ENCODE peak calls at places on chromosomes 16 and 17, in eight cellular contexts. One of them, this sample, is unnamed.

GRCh38 chr16:4937782-4938682 is 1.1 kb upstream of the PPL start:
- DNase-seq in GM13976: no peak
- DNase-seq in breast epithelium: peak
- DNase-seq in WERI-Rb-1: no peak
- DNase-seq in Calu3: no peak
- DNase-seq in sigmoid colon: no peak
- DNase-seq in colonic mucosa: peak
- DNase-seq in activated CD8-positive, alpha-beta T cell treated with anti-CD3 and anti-CD28 coated beads for 36 hours: no peak
- DNase-seq in this sample: no peak

GRCh38 chr17:15914400-15915165 is 30.3 kb upstream of the ADORA2B start:
- DNase-seq in GM13976: no peak
- DNase-seq in breast epithelium: no peak
- DNase-seq in WERI-Rb-1: no peak
- DNase-seq in Calu3: no peak
- DNase-seq in sigmoid colon: no peak
- DNase-seq in colonic mucosa: no peak
- DNase-seq in activated CD8-positive, alpha-beta T cell treated with anti-CD3 and anti-CD28 coated beads for 36 hours: no peak
- DNase-seq in this sample: no peak

GRCh38 chr17:978110-979093 is 1.2 kb downstream of the NXN start:
- DNase-seq in GM13976: no peak
- DNase-seq in breast epithelium: no peak
- DNase-seq in WERI-Rb-1: peak
- DNase-seq in Calu3: no peak
- DNase-seq in sigmoid colon: peak
- DNase-seq in colonic mucosa: no peak
- DNase-seq in activated CD8-positive, alpha-beta T cell treated with anti-CD3 and anti-CD28 coated beads for 36 hours: no peak
- DNase-seq in this sample: no peak

GRCh38 chr16:78720416-78720815 is 621.0 kb downstream of the WWOX start:
- DNase-seq in GM13976: no peak
- DNase-seq in breast epithelium: no peak
- DNase-seq in WERI-Rb-1: no peak
- DNase-seq in Calu3: no peak
- DNase-seq in sigmoid colon: no peak
- DNase-seq in colonic mucosa: no peak
- DNase-seq in activated CD8-positive, alpha-beta T cell treated with anti-CD3 and anti-CD28 coated beads for 36 hours: no peak
- DNase-seq in this sample: no peak

GRCh38 chr17:81923302-81924260 is 4.0 kb downstream of the MAFG start:
- DNase-seq in GM13976: no peak
- DNase-seq in breast epithelium: no peak
- DNase-seq in WERI-Rb-1: peak
- DNase-seq in Calu3: peak
- DNase-seq in sigmoid colon: peak
- DNase-seq in colonic mucosa: peak
- DNase-seq in activated CD8-positive, alpha-beta T cell treated with anti-CD3 and anti-CD28 coated beads for 36 hours: no peak
- DNase-seq in this sample: no peak

GRCh38 chr16:86994215-86994614 is 323.0 kb downstream of the C16orf95 start:
- DNase-seq in GM13976: no peak
- DNase-seq in breast epithelium: no peak
- DNase-seq in WERI-Rb-1: no peak
- DNase-seq in Calu3: no peak
- DNase-seq in sigmoid colon: no peak
- DNase-seq in colonic mucosa: no peak
- DNase-seq in activated CD8-positive, alpha-beta T cell treated with anti-CD3 and anti-CD28 coated beads for 36 hours: no peak
- DNase-seq in this sample: no peak

GRCh38 chr17:65020284-65020683 is 36.3 kb downstream of the GNA13 start:
- DNase-seq in GM13976: no peak
- DNase-seq in breast epithelium: no peak
- DNase-seq in WERI-Rb-1: no peak
- DNase-seq in Calu3: no peak
- DNase-seq in sigmoid colon: no peak
- DNase-seq in colonic mucosa: no peak
- DNase-seq in activated CD8-positive, alpha-beta T cell treated with anti-CD3 and anti-CD28 coated beads for 36 hours: no peak
- DNase-seq in this sample: no peak

GRCh38 chr16:508884-509736 is 18.4 kb upstream of the CAPN15 start:
- DNase-seq in GM13976: no peak
- DNase-seq in breast epithelium: no peak
- DNase-seq in WERI-Rb-1: peak
- DNase-seq in Calu3: no peak
- DNase-seq in sigmoid colon: no peak
- DNase-seq in colonic mucosa: peak
- DNase-seq in activated CD8-positive, alpha-beta T cell treated with anti-CD3 and anti-CD28 coated beads for 36 hours: no peak
- DNase-seq in this sample: no peak

GRCh38 chr17:11719852-11720251 is 121.6 kb downstream of the DNAH9 start:
- DNase-seq in GM13976: no peak
- DNase-seq in breast epithelium: no peak
- DNase-seq in WERI-Rb-1: no peak
- DNase-seq in Calu3: no peak
- DNase-seq in sigmoid colon: no peak
- DNase-seq in colonic mucosa: no peak
- DNase-seq in activated CD8-positive, alpha-beta T cell treated with anti-CD3 and anti-CD28 coated beads for 36 hours: no peak
- DNase-seq in this sample: no peak

GRCh38 chr16:5314377-5314776 is 216.8 kb upstream of the EEF2KMT start:
- DNase-seq in GM13976: no peak
- DNase-seq in breast epithelium: no peak
- DNase-seq in WERI-Rb-1: no peak
- DNase-seq in Calu3: no peak
- DNase-seq in sigmoid colon: no peak
- DNase-seq in colonic mucosa: no peak
- DNase-seq in activated CD8-positive, alpha-beta T cell treated with anti-CD3 and anti-CD28 coated beads for 36 hours: no peak
- DNase-seq in this sample: no peak

GRCh38 chr16:8848939-8849391 is 19.8 kb downstream of the CARHSP1 start:
- DNase-seq in GM13976: peak
- DNase-seq in breast epithelium: no peak
- DNase-seq in WERI-Rb-1: no peak
- DNase-seq in Calu3: no peak
- DNase-seq in sigmoid colon: peak
- DNase-seq in colonic mucosa: no peak
- DNase-seq in activated CD8-positive, alpha-beta T cell treated with anti-CD3 and anti-CD28 coated beads for 36 hours: no peak
- DNase-seq in this sample: peak

GRCh38 chr17:7418472-7419152 is 1.5 kb upstream of the SPEM1 start:
- DNase-seq in GM13976: no peak
- DNase-seq in breast epithelium: no peak
- DNase-seq in WERI-Rb-1: no peak
- DNase-seq in Calu3: no peak
- DNase-seq in sigmoid colon: no peak
- DNase-seq in colonic mucosa: no peak
- DNase-seq in activated CD8-positive, alpha-beta T cell treated with anti-CD3 and anti-CD28 coated beads for 36 hours: no peak
- DNase-seq in this sample: no peak

GRCh38 chr17:7419833-7420610 is at the start of gene SPEM1:
- DNase-seq in GM13976: no peak
- DNase-seq in breast epithelium: no peak
- DNase-seq in WERI-Rb-1: no peak
- DNase-seq in Calu3: no peak
- DNase-seq in sigmoid colon: no peak
- DNase-seq in colonic mucosa: no peak
- DNase-seq in activated CD8-positive, alpha-beta T cell treated with anti-CD3 and anti-CD28 coated beads for 36 hours: no peak
- DNase-seq in this sample: no peak

GRCh38 chr17:7417056-7417655 is 3.0 kb upstream of the SPEM1 start:
- DNase-seq in GM13976: no peak
- DNase-seq in breast epithelium: no peak
- DNase-seq in WERI-Rb-1: no peak
- DNase-seq in Calu3: no peak
- DNase-seq in sigmoid colon: no peak
- DNase-seq in colonic mucosa: no peak
- DNase-seq in activated CD8-positive, alpha-beta T cell treated with anti-CD3 and anti-CD28 coated beads for 36 hours: no peak
- DNase-seq in this sample: no peak

GRCh38 chr17:7425316-7425715 is at the start of gene SPEM2:
- DNase-seq in GM13976: no peak
- DNase-seq in breast epithelium: no peak
- DNase-seq in WERI-Rb-1: no peak
- DNase-seq in Calu3: no peak
- DNase-seq in sigmoid colon: no peak
- DNase-seq in colonic mucosa: no peak
- DNase-seq in activated CD8-positive, alpha-beta T cell treated with anti-CD3 and anti-CD28 coated beads for 36 hours: no peak
- DNase-seq in this sample: no peak

DNA sequence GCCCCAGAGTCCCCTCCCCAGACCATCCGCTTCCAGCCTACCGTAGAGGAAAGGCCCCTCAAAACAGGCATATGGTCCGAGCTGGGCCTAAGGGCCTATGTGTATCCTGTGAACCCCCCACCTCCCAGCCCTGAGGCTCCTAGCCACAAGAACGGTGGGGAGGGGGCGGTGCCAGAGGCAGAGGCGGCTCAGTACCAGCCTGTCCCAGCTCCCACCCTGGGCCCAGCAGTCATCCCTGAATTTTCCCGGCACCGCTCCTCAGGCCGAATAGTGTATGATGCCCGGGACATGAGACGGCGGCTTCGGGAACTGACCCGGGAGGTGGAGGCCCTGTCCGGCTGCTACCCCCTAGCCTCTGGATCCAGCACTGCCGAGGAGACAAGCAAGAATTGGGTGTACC is 1.1 kb downstream of the SPEM1 start:
- DNase-seq in GM13976: no peak
- DNase-seq in breast epithelium: no peak
- DNase-seq in WERI-Rb-1: no peak
- DNase-seq in Calu3: no peak
- DNase-seq in sigmoid colon: no peak
- DNase-seq in colonic mucosa: no peak
- DNase-seq in activated CD8-positive, alpha-beta T cell treated with anti-CD3 and anti-CD28 coated beads for 36 hours: no peak
- DNase-seq in this sample: no peak
- TF ChIP-seq CTCF in GM13976: no peak
- TF ChIP-seq CTCF in breast epithelium: no peak
- TF ChIP-seq CTCF in WERI-Rb-1: no peak
- TF ChIP-seq CTCF in Calu3: no peak
- TF ChIP-seq CTCF in sigmoid colon: no peak
- TF ChIP-seq CTCF in colonic mucosa: no peak
- TF ChIP-seq CTCF in activated CD8-positive, alpha-beta T cell treated with anti-CD3 and anti-CD28 coated beads for 36 hours: no peak
- TF ChIP-seq CTCF in this sample: no peak

DNA sequence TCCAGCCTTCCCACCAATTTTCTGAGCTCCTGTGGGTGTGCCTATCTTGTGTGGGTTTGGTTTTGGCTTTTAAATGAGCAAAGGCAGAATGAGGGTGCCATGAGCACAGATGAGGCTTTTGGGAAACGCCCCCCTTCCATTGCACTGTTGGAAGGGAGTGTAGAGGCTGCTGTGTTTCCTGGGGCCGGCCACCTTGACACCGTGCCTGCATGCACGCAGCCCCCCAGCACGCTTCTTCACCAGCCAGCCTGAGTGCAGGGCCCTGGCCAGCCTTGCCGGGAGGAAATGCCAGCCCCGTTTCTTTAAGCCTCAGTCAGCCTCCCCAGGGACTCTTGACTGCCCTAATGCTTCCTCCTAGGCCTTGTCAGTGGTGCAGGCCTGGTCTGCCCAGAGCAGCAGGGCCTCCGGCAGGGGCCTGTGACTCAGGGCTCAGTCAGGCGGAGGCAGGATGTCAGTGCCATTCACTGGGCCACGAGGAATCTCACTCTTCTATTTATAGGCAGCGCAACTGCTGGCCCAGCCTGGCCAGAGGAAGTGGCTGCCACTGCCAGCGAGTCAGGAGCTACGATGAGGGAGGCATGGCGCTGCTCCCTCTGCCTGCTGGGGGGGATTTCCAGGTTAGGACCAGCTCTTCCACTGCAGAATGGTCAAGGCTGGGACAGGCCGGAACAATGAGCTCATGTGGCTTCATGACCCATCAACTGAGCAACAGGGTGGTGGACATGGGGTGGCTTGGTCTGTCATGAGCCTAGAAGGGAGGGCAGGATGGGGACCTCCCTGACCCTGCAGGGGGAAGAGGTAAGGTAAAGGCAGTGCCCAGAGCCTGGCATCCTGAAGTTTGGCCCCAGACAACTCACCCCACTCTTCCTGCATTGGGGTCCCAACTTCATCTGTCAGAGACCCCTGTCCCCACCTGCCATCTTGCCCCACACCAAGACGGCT is 205.2 kb downstream of the RAB11FIP4 start:
- DNase-seq in GM13976: peak
- DNase-seq in breast epithelium: peak
- DNase-seq in WERI-Rb-1: no peak
- DNase-seq in Calu3: peak
- DNase-seq in sigmoid colon: peak
- DNase-seq in colonic mucosa: peak
- DNase-seq in activated CD8-positive, alpha-beta T cell treated with anti-CD3 and anti-CD28 coated beads for 36 hours: peak
- DNase-seq in this sample: peak
- TF ChIP-seq CTCF in GM13976: no peak
- TF ChIP-seq CTCF in breast epithelium: no peak
- TF ChIP-seq CTCF in WERI-Rb-1: no peak
- TF ChIP-seq CTCF in Calu3: no peak
- TF ChIP-seq CTCF in sigmoid colon: no peak
- TF ChIP-seq CTCF in colonic mucosa: no peak
- TF ChIP-seq CTCF in activated CD8-positive, alpha-beta T cell treated with anti-CD3 and anti-CD28 coated beads for 36 hours: no peak
- TF ChIP-seq CTCF in this sample: peak

GRCh38 chr16:66325977-66326376 is 40.5 kb upstream of the CDH5 start:
- DNase-seq in GM13976: no peak
- DNase-seq in breast epithelium: no peak
- DNase-seq in WERI-Rb-1: no peak
- DNase-seq in Calu3: no peak
- DNase-seq in sigmoid colon: no peak
- DNase-seq in colonic mucosa: no peak
- DNase-seq in activated CD8-positive, alpha-beta T cell treated with anti-CD3 and anti-CD28 coated beads for 36 hours: no peak
- DNase-seq in this sample: no peak

GRCh38 chr16:66322174-66322573 is 44.3 kb upstream of the CDH5 start:
- DNase-seq in GM13976: no peak
- DNase-seq in breast epithelium: no peak
- DNase-seq in WERI-Rb-1: no peak
- DNase-seq in Calu3: no peak
- DNase-seq in sigmoid colon: no peak
- DNase-seq in colonic mucosa: no peak
- DNase-seq in activated CD8-positive, alpha-beta T cell treated with anti-CD3 and anti-CD28 coated beads for 36 hours: no peak
- DNase-seq in this sample: no peak

GRCh38 chr16:66328282-66328681 is 38.2 kb upstream of the CDH5 start:
- DNase-seq in GM13976: no peak
- DNase-seq in breast epithelium: no peak
- DNase-seq in WERI-Rb-1: no peak
- DNase-seq in Calu3: no peak
- DNase-seq in sigmoid colon: no peak
- DNase-seq in colonic mucosa: no peak
- DNase-seq in activated CD8-positive, alpha-beta T cell treated with anti-CD3 and anti-CD28 coated beads for 36 hours: no peak
- DNase-seq in this sample: no peak

GRCh38 chr16:66326995-66327513 is 39.4 kb upstream of the CDH5 start:
- DNase-seq in GM13976: no peak
- DNase-seq in breast epithelium: no peak
- DNase-seq in WERI-Rb-1: peak
- DNase-seq in Calu3: no peak
- DNase-seq in sigmoid colon: no peak
- DNase-seq in colonic mucosa: peak
- DNase-seq in activated CD8-positive, alpha-beta T cell treated with anti-CD3 and anti-CD28 coated beads for 36 hours: no peak
- DNase-seq in this sample: no peak

DNA sequence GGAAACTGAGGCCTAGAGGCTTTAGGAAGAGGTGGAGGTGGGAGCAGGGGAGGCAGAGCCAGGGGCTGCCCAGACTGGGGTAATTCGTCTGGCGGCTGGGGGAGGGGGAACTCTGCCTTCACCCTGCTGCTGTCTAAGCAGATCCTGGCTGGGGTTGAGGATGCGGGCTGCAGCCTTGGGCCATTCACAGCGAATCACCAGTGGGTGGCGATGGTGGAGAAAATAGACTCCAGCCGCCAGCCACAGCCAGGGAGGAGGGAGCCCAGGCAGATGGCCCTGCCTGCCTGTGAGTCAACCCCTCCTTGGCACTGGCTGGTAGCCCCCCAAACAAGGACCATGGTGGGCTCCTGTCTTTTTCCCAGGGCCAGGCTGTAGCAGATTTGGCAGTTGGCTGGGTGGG is 41.7 kb upstream of the CDH5 start:
- DNase-seq in GM13976: no peak
- DNase-seq in breast epithelium: no peak
- DNase-seq in WERI-Rb-1: peak
- DNase-seq in Calu3: peak
- DNase-seq in sigmoid colon: no peak
- DNase-seq in colonic mucosa: no peak
- DNase-seq in activated CD8-positive, alpha-beta T cell treated with anti-CD3 and anti-CD28 coated beads for 36 hours: peak
- DNase-seq in this sample: no peak
- TF ChIP-seq CTCF in GM13976: no peak
- TF ChIP-seq CTCF in breast epithelium: no peak
- TF ChIP-seq CTCF in WERI-Rb-1: peak
- TF ChIP-seq CTCF in Calu3: peak
- TF ChIP-seq CTCF in sigmoid colon: no peak
- TF ChIP-seq CTCF in colonic mucosa: no peak
- TF ChIP-seq CTCF in activated CD8-positive, alpha-beta T cell treated with anti-CD3 and anti-CD28 coated beads for 36 hours: no peak
- TF ChIP-seq CTCF in this sample: peak

GRCh38 chr16:67279296-67280089 is at the start of gene PLEKHG4:
- DNase-seq in GM13976: peak
- DNase-seq in breast epithelium: peak
- DNase-seq in WERI-Rb-1: peak
- DNase-seq in Calu3: peak
- DNase-seq in sigmoid colon: peak
- DNase-seq in colonic mucosa: peak
- DNase-seq in activated CD8-positive, alpha-beta T cell treated with anti-CD3 and anti-CD28 coated beads for 36 hours: peak
- DNase-seq in this sample: no peak
- TF ChIP-seq CTCF in GM13976: peak
- TF ChIP-seq CTCF in breast epithelium: peak
- TF ChIP-seq CTCF in WERI-Rb-1: peak
- TF ChIP-seq CTCF in Calu3: peak
- TF ChIP-seq CTCF in sigmoid colon: peak
- TF ChIP-seq CTCF in colonic mucosa: no peak
- TF ChIP-seq CTCF in activated CD8-positive, alpha-beta T cell treated with anti-CD3 and anti-CD28 coated beads for 36 hours: peak
- TF ChIP-seq CTCF in this sample: peak

This sample was measured in chondrocyte.